ENCODE peak calls at places on chromosomes 6 and 20, in six cellular contexts. One of them, this sample, is unnamed.

GRCh38 chr6:133621751-133622150 is 267.2 kb upstream of the TCF21 start:
- DNase-seq in suprapubic skin: no peak
- DNase-seq in lower lobe of right lung: no peak
- DNase-seq in tibial artery: no peak
- DNase-seq in uterus: no peak
- DNase-seq in ovary: no peak
- DNase-seq in this sample: no peak

GRCh38 chr6:139846538-139847321 is 472.3 kb upstream of the CITED2 start:
- DNase-seq in ovary: no peak
- DNase-seq in uterus: no peak
- DNase-seq in lower lobe of right lung: peak; percentile 46
- DNase-seq in suprapubic skin: no peak
- DNase-seq in tibial artery: no peak
- DNase-seq in this sample: no peak

GRCh38 chr6:100886078-100886477 is 4.9 kb upstream of the ASCC3 start:
- DNase-seq in suprapubic skin: no peak
- DNase-seq in ovary: no peak
- DNase-seq in tibial artery: no peak
- DNase-seq in uterus: no peak
- DNase-seq in lower lobe of right lung: no peak
- DNase-seq in this sample: no peak

GRCh38 chr6:3603443-3604130 is 146.7 kb upstream of the SLC22A23 start:
- DNase-seq in ovary: no peak
- DNase-seq in uterus: no peak
- DNase-seq in suprapubic skin: no peak
- DNase-seq in tibial artery: no peak
- DNase-seq in lower lobe of right lung: no peak
- DNase-seq in this sample: no peak

GRCh38 chr6:71239694-71240093 is 48.9 kb upstream of the OGFRL1 start:
- DNase-seq in uterus: no peak
- DNase-seq in suprapubic skin: no peak
- DNase-seq in lower lobe of right lung: no peak
- DNase-seq in ovary: no peak
- DNase-seq in tibial artery: no peak
- DNase-seq in this sample: no peak

GRCh38 chr20:32411955-32412706 is 54.0 kb downstream of the ASXL1 start:
- DNase-seq in tibial artery: no peak
- DNase-seq in ovary: no peak
- DNase-seq in uterus: no peak
- DNase-seq in lower lobe of right lung: no peak
- DNase-seq in suprapubic skin: no peak
- DNase-seq in this sample: no peak

GRCh38 chr6:169775321-169775720 is 23.9 kb downstream of the ERMARD start:
- DNase-seq in lower lobe of right lung: no peak
- DNase-seq in tibial artery: peak; percentile 51
- DNase-seq in uterus: no peak
- DNase-seq in suprapubic skin: no peak
- DNase-seq in ovary: no peak
- DNase-seq in this sample: no peak

GRCh38 chr6:44043036-44043478 is 84.2 kb downstream of the MRPL14 start:
- DNase-seq in ovary: no peak
- DNase-seq in suprapubic skin: no peak
- DNase-seq in uterus: no peak
- DNase-seq in tibial artery: no peak
- DNase-seq in lower lobe of right lung: peak; percentile 5
- DNase-seq in this sample: no peak

GRCh38 chr6:32087574-32088486 is 21.3 kb downstream of the TNXB start:
- DNase-seq in suprapubic skin: peak; percentile 88
- DNase-seq in uterus: peak; percentile 95
- DNase-seq in ovary: peak; percentile 97
- DNase-seq in lower lobe of right lung: peak; percentile 88
- DNase-seq in tibial artery: peak; percentile 95
- DNase-seq in this sample: peak; percentile 64

GRCh38 chr6:20432692-20433091 is 31.0 kb downstream of the E2F3 start:
- DNase-seq in lower lobe of right lung: no peak
- DNase-seq in ovary: no peak
- DNase-seq in suprapubic skin: no peak
- DNase-seq in tibial artery: no peak
- DNase-seq in uterus: no peak
- DNase-seq in this sample: no peak

GRCh38 chr6:20426177-20427082 is 24.8 kb downstream of the E2F3 start:
- DNase-seq in tibial artery: no peak
- DNase-seq in uterus: no peak
- DNase-seq in lower lobe of right lung: no peak
- DNase-seq in suprapubic skin: no peak
- DNase-seq in ovary: no peak
- DNase-seq in this sample: no peak

GRCh38 chr6:20424679-20425078 is 23.0 kb downstream of the E2F3 start:
- DNase-seq in ovary: no peak
- DNase-seq in suprapubic skin: no peak
- DNase-seq in lower lobe of right lung: peak; percentile 56
- DNase-seq in tibial artery: no peak
- DNase-seq in uterus: no peak
- DNase-seq in this sample: no peak

GRCh38 chr6:20433321-20433720 is 31.6 kb downstream of the E2F3 start:
- DNase-seq in suprapubic skin: no peak
- DNase-seq in lower lobe of right lung: no peak
- DNase-seq in uterus: no peak
- DNase-seq in tibial artery: no peak
- DNase-seq in ovary: no peak
- DNase-seq in this sample: no peak

GRCh38 chr6:20427856-20428255 is 26.2 kb downstream of the E2F3 start:
- DNase-seq in lower lobe of right lung: no peak
- DNase-seq in uterus: no peak
- DNase-seq in suprapubic skin: no peak
- DNase-seq in tibial artery: no peak
- DNase-seq in ovary: no peak
- DNase-seq in this sample: no peak
- H3K27ac ChIP-seq in lower lobe of right lung: no peak overlapping the region
- H3K27ac ChIP-seq in uterus: no peak overlapping the region
- H3K27ac ChIP-seq in suprapubic skin: no peak overlapping the region
- H3K27ac ChIP-seq in tibial artery: peak overlapping the region; percentile 49
- H3K27ac ChIP-seq in ovary: no peak overlapping the region
- H3K27ac ChIP-seq in this sample: no peak overlapping the region

GRCh38 chr20:13262302-13262650 is 41.2 kb downstream of the ISM1 start:
- DNase-seq in ovary: no peak
- DNase-seq in tibial artery: no peak
- DNase-seq in lower lobe of right lung: no peak
- DNase-seq in uterus: no peak
- DNase-seq in suprapubic skin: no peak
- DNase-seq in this sample: no peak
- TF ChIP-seq CTCF in ovary: no peak
- TF ChIP-seq CTCF in tibial artery: no peak
- TF ChIP-seq CTCF in lower lobe of right lung: no peak
- TF ChIP-seq CTCF in uterus: no peak
- TF ChIP-seq CTCF in suprapubic skin: no peak
- TF ChIP-seq CTCF in this sample: no peak

GRCh38 chr20:61649879-61650200 is 397.8 kb downstream of the CDH4 start:
- DNase-seq in tibial artery: no peak
- DNase-seq in suprapubic skin: no peak
- DNase-seq in lower lobe of right lung: peak; percentile 34
- DNase-seq in ovary: no peak
- DNase-seq in uterus: no peak
- DNase-seq in this sample: no peak

GRCh38 chr20:61654726-61655125 is 402.7 kb downstream of the CDH4 start:
- DNase-seq in lower lobe of right lung: no peak
- DNase-seq in uterus: no peak
- DNase-seq in tibial artery: no peak
- DNase-seq in ovary: no peak
- DNase-seq in suprapubic skin: no peak
- DNase-seq in this sample: no peak

GRCh38 chr20:61647741-61648140 is 395.7 kb downstream of the CDH4 start:
- DNase-seq in lower lobe of right lung: no peak
- DNase-seq in ovary: no peak
- DNase-seq in suprapubic skin: no peak
- DNase-seq in uterus: no peak
- DNase-seq in tibial artery: no peak
- DNase-seq in this sample: no peak

GRCh38 chr20:61649105-61649878 is 397.2 kb downstream of the CDH4 start:
- DNase-seq in ovary: no peak
- DNase-seq in uterus: no peak
- DNase-seq in tibial artery: no peak
- DNase-seq in suprapubic skin: no peak
- DNase-seq in lower lobe of right lung: peak; percentile 33
- DNase-seq in this sample: no peak

DNA sequence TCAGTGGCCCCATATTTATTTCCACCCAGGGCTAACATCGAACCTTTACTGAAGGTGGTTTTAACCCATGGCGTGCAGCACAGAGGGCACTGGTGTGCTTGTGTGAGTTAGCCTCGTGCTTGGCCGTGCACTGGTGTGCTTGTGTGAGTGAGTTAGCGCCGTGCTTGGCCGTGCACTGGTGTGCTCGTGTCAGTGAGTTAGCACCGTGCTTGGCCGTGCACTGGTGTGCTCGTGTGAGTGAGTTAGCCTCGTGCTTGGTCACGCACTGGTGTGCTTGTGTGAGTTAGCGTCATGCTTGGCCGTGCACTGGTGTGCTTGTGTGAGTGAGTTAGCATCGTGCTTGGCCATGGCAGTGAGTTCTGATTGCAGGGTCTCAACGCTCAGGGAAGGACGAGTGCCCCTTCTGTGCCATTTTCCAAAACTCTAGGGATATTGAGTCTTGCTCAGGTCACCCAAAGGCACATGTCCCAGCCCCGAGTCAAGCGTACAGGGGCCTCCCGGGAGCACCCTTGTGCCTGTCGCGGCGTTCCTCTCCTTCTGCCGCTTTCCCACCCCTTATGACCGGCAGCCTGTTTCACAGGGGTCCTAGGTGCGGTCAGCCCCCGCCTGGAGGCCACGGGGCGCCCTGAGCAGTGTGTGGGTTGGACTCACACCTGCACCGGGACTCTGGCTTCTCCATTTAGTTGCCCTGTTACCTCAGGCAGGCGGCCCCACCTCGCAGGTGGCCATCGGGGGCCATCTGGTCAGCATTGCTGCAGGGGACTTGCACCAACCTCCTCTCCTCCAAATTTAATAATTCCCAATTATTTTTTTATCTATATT is 399.1 kb downstream of the CDH4 start:
- DNase-seq in lower lobe of right lung: no peak
- DNase-seq in uterus: no peak
- DNase-seq in ovary: no peak
- DNase-seq in suprapubic skin: no peak
- DNase-seq in tibial artery: no peak
- DNase-seq in this sample: no peak
- H3K27me3 ChIP-seq in lower lobe of right lung: no peaks in the 10 kb centered on the region
- H3K27me3 ChIP-seq in uterus: no peaks in the 10 kb centered on the region
- H3K27me3 ChIP-seq in ovary: no peaks in the 10 kb centered on the region
- H3K27me3 ChIP-seq in suprapubic skin: peaks cover 14% of the 10 kb centered on the region
- H3K27me3 ChIP-seq in tibial artery: no peaks in the 10 kb centered on the region
- H3K27me3 ChIP-seq in this sample: no peaks in the 10 kb centered on the region

DNA sequence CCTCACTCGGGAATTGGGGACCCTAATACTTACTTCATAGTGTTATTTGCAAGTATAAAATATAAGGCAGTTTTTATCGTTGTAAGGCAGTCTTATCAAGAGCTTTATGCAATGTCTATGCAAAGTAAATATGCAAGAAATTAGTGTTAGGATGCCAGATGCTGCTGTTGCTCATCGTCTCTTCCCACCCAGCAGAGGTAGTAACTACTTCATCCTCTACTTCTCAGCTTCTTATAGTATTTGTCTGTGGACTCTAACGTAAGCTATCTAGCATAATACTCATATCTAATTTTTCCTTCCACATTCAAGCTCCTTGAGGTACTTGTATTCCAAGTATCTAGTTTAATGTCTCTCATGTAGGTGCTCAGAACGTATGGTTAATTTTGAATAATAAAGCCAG is 11.6 kb downstream of the PLCG1 start:
- DNase-seq in lower lobe of right lung: no peak
- DNase-seq in ovary: no peak
- DNase-seq in uterus: no peak
- DNase-seq in tibial artery: no peak
- DNase-seq in suprapubic skin: no peak
- DNase-seq in this sample: no peak
- H3K27ac ChIP-seq in lower lobe of right lung: peak overlapping the region; percentile 27
- H3K27ac ChIP-seq in ovary: no peak overlapping the region
- H3K27ac ChIP-seq in uterus: peak overlapping the region; percentile 58
- H3K27ac ChIP-seq in tibial artery: no peak overlapping the region
- H3K27ac ChIP-seq in suprapubic skin: no peak overlapping the region
- H3K27ac ChIP-seq in this sample: peak overlapping the region; percentile 56

GRCh38 chr6:39189131-39189530 is 40.1 kb downstream of the KCNK5 start:
- DNase-seq in tibial artery: no peak
- DNase-seq in suprapubic skin: no peak
- DNase-seq in lower lobe of right lung: no peak
- DNase-seq in ovary: no peak
- DNase-seq in uterus: no peak
- DNase-seq in this sample: no peak

GRCh38 chr6:39190545-39191235 is 38.6 kb downstream of the KCNK5 start:
- DNase-seq in suprapubic skin: no peak
- DNase-seq in ovary: no peak
- DNase-seq in uterus: no peak
- DNase-seq in lower lobe of right lung: no peak
- DNase-seq in tibial artery: no peak
- DNase-seq in this sample: no peak

GRCh38 chr6:39191236-39191930 is 37.9 kb downstream of the KCNK5 start:
- DNase-seq in ovary: no peak
- DNase-seq in suprapubic skin: no peak
- DNase-seq in lower lobe of right lung: no peak
- DNase-seq in tibial artery: no peak
- DNase-seq in uterus: no peak
- DNase-seq in this sample: no peak

GRCh38 chr6:39188577-39188976 is 40.7 kb downstream of the KCNK5 start:
- DNase-seq in lower lobe of right lung: no peak
- DNase-seq in ovary: no peak
- DNase-seq in uterus: no peak
- DNase-seq in tibial artery: no peak
- DNase-seq in suprapubic skin: no peak
- DNase-seq in this sample: no peak

GRCh38 chr6:39189915-39190544 is 39.2 kb downstream of the KCNK5 start:
- DNase-seq in ovary: no peak
- DNase-seq in uterus: no peak
- DNase-seq in tibial artery: peak; percentile 75
- DNase-seq in lower lobe of right lung: peak; percentile 70
- DNase-seq in suprapubic skin: no peak
- DNase-seq in this sample: no peak
- TF ChIP-seq CTCF in ovary: no peak
- TF ChIP-seq CTCF in uterus: no peak
- TF ChIP-seq CTCF in tibial artery: no peak
- TF ChIP-seq CTCF in lower lobe of right lung: peak; percentile 53
- TF ChIP-seq CTCF in suprapubic skin: no peak
- TF ChIP-seq CTCF in this sample: no peak